ENCODE peak calls at places on chromosomes 7 and 10, in six cellular contexts. T is AG09309; U is mucosa of descending colon; B is stimulated activated CD8-positive, alpha-beta memory T cell treated with anti-CD3 and anti-CD28 coated beads, Interleukin-7, amount 100 ng/mL, for 24 hours; H is EH; L is KBM-7. M is an unnamed sample.

GRCh38 chr10:103685880-103686669 is 169.3 kb downstream of the SH3PXD2A start:
- DNase-seq in T (peak), U (peak), B (peak), H (peak), L (peak), M (peak)

GRCh38 chr7:125279956-125280355 is 350.3 kb upstream of the POT1 start:
- DNase-seq in T (no peak), U (no peak), B (no peak), H (no peak), L (no peak), M (no peak)

GRCh38 chr10:71475243-71475871 is 78.6 kb downstream of the CDH23 start:
- DNase-seq in T (no peak), U (no peak), B (no peak), H (no peak), L (peak), M (peak)

GRCh38 chr7:76086070-76086469 is 38.2 kb downstream of the MDH2 start:
- DNase-seq in T (no peak), U (no peak), B (no peak), H (peak), L (no peak), M (no peak)

GRCh38 chr7:13920053-13920697 is 69.3 kb downstream of the ETV1 start:
- DNase-seq in T (peak), U (no peak), B (no peak), H (peak), L (no peak), M (no peak)

GRCh38 chr10:132906106-132906505 is 36.3 kb downstream of the CFAP46 start:
- DNase-seq in T (no peak), U (peak), B (no peak), H (no peak), L (no peak), M (no peak)

GRCh38 chr10:74008212-74008731 is 10.4 kb downstream of the VCL start:
- DNase-seq in T (peak), U (no peak), B (no peak), H (peak), L (no peak), M (no peak)

GRCh38 chr7:45177801-45178200 is 20.2 kb downstream of the RAMP3 start:
- DNase-seq in T (no peak), U (no peak), B (no peak), H (no peak), L (no peak), M (peak)